ENCODE peak calls at places on chromosomes 12 and 14, in eight cellular contexts. Q is astrocyte, B is cardiac muscle cell, K is GM23248, P is Peyer's patch, G is lung, Z is endodermal cell, F is OCI-LY7. U is an unnamed sample.

GRCh38 chr12:1289371-1290155 is 298.5 kb downstream of the ERC1 start:
- DNase-seq in Q (no peak), B (no peak), K (peak; percentile 14), P (no peak), G (no peak), Z (no peak), F (no peak), U (no peak)

GRCh38 chr12:120342567-120343537 is 15.3 kb upstream of the PLA2G1B start:
- DNase-seq in Q (no peak), B (no peak), K (no peak), P (no peak), G (no peak), Z (no peak), F (no peak), U (no peak)

GRCh38 chr12:15829949-15830348 is 40.8 kb upstream of the EPS8 start:
- DNase-seq in Q (peak; percentile 26), B (no peak), K (peak; percentile 71), P (no peak), G (no peak), Z (no peak), F (no peak), U (no peak)

GRCh38 chr14:52950410-52950897 is 396 bp downstream of the FERMT2 start:
- DNase-seq in Q (peak; percentile 30), B (peak; percentile 62), K (peak; percentile 77), P (no peak), G (peak; percentile 44), Z (peak; percentile 74), F (no peak), U (peak; percentile 62)

GRCh38 chr12:58443273-58443980 is 476.9 kb downstream of the LRIG3 start:
- DNase-seq in Q (no peak), B (peak; percentile 13), K (peak; percentile 48), P (no peak), G (no peak), Z (peak; percentile 83), F (peak; percentile 11), U (no peak)

GRCh38 chr12:22228022-22228875 is 106.3 kb downstream of the ST8SIA1 start:
- DNase-seq in Q (peak; percentile 81), B (no peak), K (peak; percentile 52), P (no peak), G (no peak), Z (no peak), F (no peak), U (no peak)

GRCh38 chr14:51002406-51002984 is 58.2 kb upstream of the PYGL start:
- DNase-seq in Q (no peak), B (no peak), K (no peak), P (no peak), G (no peak), Z (no peak), F (no peak), U (no peak)

GRCh38 chr12:104057771-104058197 is 6.5 kb upstream of the HCFC2 start:
- DNase-seq in Q (no peak), B (peak; percentile 22), K (peak; percentile 63), P (no peak), G (no peak), Z (peak; percentile 75), F (peak; percentile 37), U (no peak)

GRCh38 chr14:76918176-76918750 is 92.1 kb downstream of the LRRC74A start:
- DNase-seq in Q (peak; percentile 95), B (no peak), K (peak; percentile 93), P (no peak), G (peak; percentile 74), Z (peak; percentile 78), F (no peak), U (peak; percentile 67)

GRCh38 chr14:65412189-65412846 is at the start of gene FUT8:
- DNase-seq in Q (peak; percentile 91), B (peak; percentile 97), K (peak; percentile 98), P (peak; percentile 95), G (peak; percentile 95), Z (peak; percentile 98), F (peak; percentile 95), U (peak; percentile 97)

GRCh38 chr12:4810219-4810671 is 90.0 kb downstream of the GALNT8 start:
- DNase-seq in Q (no peak), B (no peak), K (no peak), P (no peak), G (no peak), Z (no peak), F (no peak), U (no peak)

GRCh38 chr12:4814485-4814884 is 94.3 kb downstream of the GALNT8 start:
- DNase-seq in Q (no peak), B (no peak), K (no peak), P (no peak), G (no peak), Z (no peak), F (no peak), U (no peak)

GRCh38 chr12:4809449-4810218 is 89.4 kb downstream of the GALNT8 start:
- DNase-seq in Q (peak; percentile 8), B (no peak), K (peak; percentile 13), P (no peak), G (no peak), Z (peak; percentile 86), F (no peak), U (no peak)

GRCh38 chr12:4813741-4814140 is 93.5 kb downstream of the GALNT8 start:
- DNase-seq in Q (no peak), B (no peak), K (no peak), P (no peak), G (no peak), Z (no peak), F (no peak), U (no peak)

DNA sequence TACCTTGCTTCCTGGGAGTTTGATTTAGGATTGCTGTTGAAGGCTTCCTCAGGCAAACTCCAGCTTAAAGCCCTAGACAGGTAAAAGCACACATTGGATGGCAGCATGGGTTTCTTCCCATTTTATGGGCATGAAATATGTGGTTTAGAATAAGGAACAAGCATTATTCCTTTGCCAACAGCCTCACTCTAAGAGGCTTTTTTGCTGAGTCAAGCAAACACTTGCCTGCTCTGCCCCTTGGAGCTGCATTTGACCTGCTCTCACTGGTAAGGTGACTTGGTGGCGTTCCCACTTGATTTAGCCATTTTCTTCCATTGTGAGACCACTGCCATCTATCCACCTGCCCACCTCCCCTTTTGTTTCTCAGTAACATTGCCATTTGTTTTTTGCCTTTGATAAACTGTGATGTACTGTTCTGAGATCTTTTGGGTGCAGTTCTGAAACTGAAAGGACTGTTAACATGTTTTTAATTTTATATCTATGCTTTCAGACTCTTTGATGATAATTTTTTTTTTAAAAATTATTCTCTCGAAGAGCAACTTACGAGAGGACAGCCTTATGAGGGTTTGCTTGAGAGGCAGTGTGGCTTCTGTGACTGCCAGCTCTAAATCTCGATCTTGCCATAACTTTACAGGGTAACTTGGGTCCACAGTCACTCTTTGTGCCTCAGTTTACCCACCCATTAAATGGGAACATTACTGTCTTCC is 92.6 kb downstream of the GALNT8 start:
- DNase-seq in Q (no peak), B (no peak), K (no peak), P (no peak), G (no peak), Z (no peak), F (no peak), U (no peak)
- H3K4me3 ChIP-seq in Q (no peak overlapping the region), B (no peak overlapping the region), K (no peak overlapping the region), P (no peak overlapping the region), G (no peak overlapping the region), Z (no peak overlapping the region), F (no peak overlapping the region), U (no peak overlapping the region)

DNA sequence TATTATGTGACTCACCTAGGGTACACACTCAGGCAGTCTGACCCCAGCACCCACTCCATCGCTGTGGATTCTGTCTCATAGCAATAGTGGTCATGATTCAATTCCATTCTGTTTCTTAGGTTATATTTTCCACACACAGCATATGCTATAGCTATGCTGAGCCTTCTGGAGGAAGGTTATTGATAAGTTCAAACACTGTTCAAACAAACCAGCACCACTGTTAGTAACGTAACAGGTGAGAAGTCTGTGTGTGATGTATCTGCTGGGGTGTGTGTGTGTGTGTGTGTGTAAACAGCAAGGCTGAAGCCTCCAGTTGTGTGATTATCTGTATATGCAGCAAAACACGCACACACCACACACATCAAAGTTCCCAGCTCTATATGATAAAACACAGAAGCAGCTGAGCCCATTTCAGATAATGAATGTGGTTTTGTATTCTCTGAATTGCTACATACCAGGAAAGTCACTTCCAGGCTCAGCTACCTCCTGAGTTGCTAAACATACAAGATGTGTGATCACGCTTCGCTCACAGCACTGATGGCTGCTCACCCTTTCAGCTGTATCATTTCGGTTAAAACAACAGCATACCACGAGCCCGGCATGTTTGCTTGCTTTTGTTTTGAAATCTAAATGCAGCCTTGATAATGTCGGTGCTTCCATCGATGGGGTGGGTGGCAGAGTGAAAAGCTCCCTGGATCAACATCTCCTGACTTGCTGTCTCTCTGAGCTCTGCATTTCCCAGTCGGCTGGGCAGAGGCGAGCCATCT is 6.8 kb upstream of the SYNE3 start:
- DNase-seq in Q (no peak), B (no peak), K (no peak), P (peak; percentile 17), G (no peak), Z (peak; percentile 67), F (no peak), U (no peak)
- H3K4me1 ChIP-seq in Q (peaks cover 56% of the 10 kb centered on the region), B (peaks cover 20% of the 10 kb centered on the region), K (peaks cover 55% of the 10 kb centered on the region), P (peaks cover 5% of the 10 kb centered on the region), G (peaks cover 17% of the 10 kb centered on the region), Z (peaks cover 23% of the 10 kb centered on the region), F (peaks cover 41% of the 10 kb centered on the region), U (peaks cover 6% of the 10 kb centered on the region)

GRCh38 chr12:107344035-107344808 is 250.9 kb upstream of the CRY1 start:
- DNase-seq in Q (peak; percentile 90), B (no peak), K (peak; percentile 71), P (no peak), G (no peak), Z (peak; percentile 64), F (no peak), U (no peak)
- H3K4me3 ChIP-seq in Q (no peak overlapping the region), B (no peak overlapping the region), K (no peak overlapping the region), P (no peak overlapping the region), G (no peak overlapping the region), Z (no peak overlapping the region), F (no peak overlapping the region), U (no peak overlapping the region)

GRCh38 chr12:49666176-49666575 is 41.0 kb downstream of the FMNL3 start:
- DNase-seq in Q (no peak), B (no peak), K (no peak), P (no peak), G (no peak), Z (no peak), F (no peak), U (no peak)
- H3K4me1 ChIP-seq in Q (peaks cover 42% of the 10 kb centered on the region), B (peaks cover 24% of the 10 kb centered on the region), K (peaks cover 35% of the 10 kb centered on the region), P (no peaks in the 10 kb centered on the region), G (peaks cover 26% of the 10 kb centered on the region), Z (no peaks in the 10 kb centered on the region), F (peaks cover 87% of the 10 kb centered on the region), U (peaks cover 7% of the 10 kb centered on the region)

GRCh38 chr14:99971087-99971928 is 93.9 kb upstream of the EVL start:
- DNase-seq in Q (peak; percentile 74), B (peak; percentile 95), K (peak; percentile 95), P (peak; percentile 65), G (peak; percentile 74), Z (peak; percentile 95), F (peak; percentile 89), U (peak; percentile 88)
- H3K4me3 ChIP-seq in Q (peak overlapping the region; percentile 58), B (peak overlapping the region; percentile 99), K (peak overlapping the region; percentile 85), P (peak overlapping the region; percentile 64), G (peak overlapping the region; percentile 90), Z (peak overlapping the region; percentile 66), F (peak overlapping the region; percentile 76), U (peak overlapping the region; percentile 65)

GRCh38 chr12:118059645-118060275 is 1.2 kb downstream of the WSB2 start:
- DNase-seq in Q (no peak), B (peak; percentile 8), K (peak; percentile 47), P (no peak), G (no peak), Z (peak; percentile 68), F (no peak), U (no peak)
- H3K4me1 ChIP-seq in Q (peaks cover 21% of the 10 kb centered on the region), B (peaks cover 15% of the 10 kb centered on the region), K (peaks cover 29% of the 10 kb centered on the region), P (peaks cover 4% of the 10 kb centered on the region), G (peaks cover 17% of the 10 kb centered on the region), Z (peaks cover 7% of the 10 kb centered on the region), F (peaks cover 36% of the 10 kb centered on the region), U (peaks cover 9% of the 10 kb centered on the region)

U was measured in right lobe of liver.